ENCODE peak calls at places on chromosomes 6 and 20, in five cellular contexts. One of them, this sample, is unnamed.

GRCh38 chr6:24583463-24584389 is 62.3 kb downstream of the KIAA0319 start:
- DNase-seq in mammary epithelial cell: peak
- DNase-seq in GM12891: no peak
- DNase-seq in activated gamma-delta T cell treated with anti-CD3 and anti-CD28 coated beads, Interleukin-2, amount 50 U/mL, for 16 hours: peak
- DNase-seq in NCI-H460: peak
- DNase-seq in this sample: peak

GRCh38 chr6:22250486-22250885 is 46.4 kb downstream of the PRL start:
- DNase-seq in mammary epithelial cell: no peak
- DNase-seq in GM12891: no peak
- DNase-seq in activated gamma-delta T cell treated with anti-CD3 and anti-CD28 coated beads, Interleukin-2, amount 50 U/mL, for 16 hours: no peak
- DNase-seq in NCI-H460: no peak
- DNase-seq in this sample: no peak

GRCh38 chr6:133274813-133275212 is 33.7 kb downstream of the EYA4 start:
- DNase-seq in mammary epithelial cell: no peak
- DNase-seq in GM12891: no peak
- DNase-seq in activated gamma-delta T cell treated with anti-CD3 and anti-CD28 coated beads, Interleukin-2, amount 50 U/mL, for 16 hours: no peak
- DNase-seq in NCI-H460: no peak
- DNase-seq in this sample: no peak

GRCh38 chr20:49712918-49713778 is 530 bp downstream of the B4GALT5 start:
- DNase-seq in mammary epithelial cell: no peak
- DNase-seq in GM12891: no peak
- DNase-seq in activated gamma-delta T cell treated with anti-CD3 and anti-CD28 coated beads, Interleukin-2, amount 50 U/mL, for 16 hours: peak
- DNase-seq in NCI-H460: no peak
- DNase-seq in this sample: no peak

GRCh38 chr6:16450285-16450684 is 211.9 kb downstream of the GMPR start:
- DNase-seq in mammary epithelial cell: no peak
- DNase-seq in GM12891: no peak
- DNase-seq in activated gamma-delta T cell treated with anti-CD3 and anti-CD28 coated beads, Interleukin-2, amount 50 U/mL, for 16 hours: no peak
- DNase-seq in NCI-H460: no peak
- DNase-seq in this sample: peak

GRCh38 chr6:169425628-169426370 is 172.2 kb upstream of the THBS2 start:
- DNase-seq in mammary epithelial cell: no peak
- DNase-seq in GM12891: no peak
- DNase-seq in activated gamma-delta T cell treated with anti-CD3 and anti-CD28 coated beads, Interleukin-2, amount 50 U/mL, for 16 hours: no peak
- DNase-seq in NCI-H460: no peak
- DNase-seq in this sample: no peak

GRCh38 chr6:46491201-46491788 is at the start of gene RCAN2:
- DNase-seq in mammary epithelial cell: peak
- DNase-seq in GM12891: peak
- DNase-seq in activated gamma-delta T cell treated with anti-CD3 and anti-CD28 coated beads, Interleukin-2, amount 50 U/mL, for 16 hours: no peak
- DNase-seq in NCI-H460: peak
- DNase-seq in this sample: peak

GRCh38 chr20:33945391-33946079 is 48.2 kb upstream of the RALY start:
- DNase-seq in mammary epithelial cell: peak
- DNase-seq in GM12891: no peak
- DNase-seq in activated gamma-delta T cell treated with anti-CD3 and anti-CD28 coated beads, Interleukin-2, amount 50 U/mL, for 16 hours: no peak
- DNase-seq in NCI-H460: no peak
- DNase-seq in this sample: peak

GRCh38 chr20:36856196-36856595 is 19.7 kb upstream of the TLDC2 start:
- DNase-seq in mammary epithelial cell: no peak
- DNase-seq in GM12891: no peak
- DNase-seq in activated gamma-delta T cell treated with anti-CD3 and anti-CD28 coated beads, Interleukin-2, amount 50 U/mL, for 16 hours: no peak
- DNase-seq in NCI-H460: no peak
- DNase-seq in this sample: no peak

This sample was measured in cardiac muscle cell.